ENCODE peak calls at places on chromosome 11, in four cellular contexts. B is stimulated activated CD4-positive, alpha-beta T cell treated with anti-CD3 and anti-CD28 coated beads, Interleukin-2, amount 100 ng/mL, for 24 hours; X is H54; A is KBM-7. K is an unnamed sample.

GRCh38 chr11:73243093-73243485 is 25.0 kb downstream of the P2RY2 start:
- DNase-seq in B (no peak), X (no peak), A (no peak), K (no peak)

GRCh38 chr11:88320149-88320559 is 17.4 kb downstream of the CTSC start:
- DNase-seq in B (no peak), X (no peak), A (no peak), K (no peak)

GRCh38 chr11:20337526-20338154 is 25.9 kb upstream of the HTATIP2 start:
- DNase-seq in B (no peak), X (no peak), A (peak), K (no peak)

GRCh38 chr11:10730151-10730550 is 20.9 kb upstream of the CTR9 start:
- DNase-seq in B (no peak), X (no peak), A (no peak), K (no peak)

GRCh38 chr11:64745523-64746328 is 1.8 kb upstream of the RASGRP2 start:
- DNase-seq in B (peak), X (peak), A (peak), K (peak)

GRCh38 chr11:8339592-8340022 is 75.9 kb upstream of the LMO1 start:
- DNase-seq in B (no peak), X (no peak), A (no peak), K (no peak)

GRCh38 chr11:120748485-120748814 is 236.9 kb downstream of the GRIK4 start:
- DNase-seq in B (no peak), X (no peak), A (no peak), K (no peak)

GRCh38 chr11:111416231-111416960 is 37.3 kb upstream of the POU2AF1 start:
- DNase-seq in B (no peak), X (no peak), A (no peak), K (no peak)

GRCh38 chr11:16863382-16863781 is 124.9 kb downstream of the C11orf58 start:
- DNase-seq in B (no peak), X (no peak), A (no peak), K (no peak)

GRCh38 chr11:47983464-47984397 is 3.4 kb downstream of the PTPRJ start:
- DNase-seq in B (no peak), X (no peak), A (no peak), K (no peak)

GRCh38 chr11:60971520-60971919 is at the start of gene CD6:
- DNase-seq in B (peak), X (no peak), A (peak), K (peak)

GRCh38 chr11:69278091-69278867 is 15.7 kb upstream of the MYEOV start:
- DNase-seq in B (no peak), X (no peak), A (no peak), K (no peak)

GRCh38 chr11:64760759-64761417 is 1.1 kb upstream of the PYGM start:
- DNase-seq in B (no peak), X (no peak), A (no peak), K (no peak)

GRCh38 chr11:63769044-63769718 is 606 bp upstream of the ZFTA start:
- DNase-seq in B (peak), X (peak), A (no peak), K (peak)

GRCh38 chr11:61871158-61871597 is 20.2 kb downstream of the FADS3 start:
- DNase-seq in B (peak), X (peak), A (peak), K (peak)

GRCh38 chr11:131693756-131694155 is 323.3 kb downstream of the NTM start:
- DNase-seq in B (no peak), X (no peak), A (no peak), K (no peak)

GRCh38 chr11:69508974-69509373 is 27.5 kb downstream of the LINC01488 start:
- DNase-seq in B (no peak), X (no peak), A (no peak), K (no peak)

GRCh38 chr11:111000400-111001090 is 245.0 kb upstream of the POU2AF2 start:
- DNase-seq in B (no peak), X (no peak), A (no peak), K (no peak)

GRCh38 chr11:2269601-2270321 is 627 bp downstream of the ASCL2 start:
- DNase-seq in B (peak), X (no peak), A (peak), K (peak)

GRCh38 chr11:133038850-133039249 is 493.5 kb downstream of the OPCML start:
- DNase-seq in B (no peak), X (no peak), A (no peak), K (no peak)

GRCh38 chr11:34601085-34601444 is 19.8 kb upstream of the EHF start:
- DNase-seq in B (no peak), X (no peak), A (no peak), K (no peak)

GRCh38 chr11:119282495-119282894 is 34.4 kb downstream of the MCAM start:
- DNase-seq in B (no peak), X (no peak), A (peak), K (no peak)

GRCh38 chr11:73384871-73385692 is 8.9 kb downstream of the RELT start:
- DNase-seq in B (no peak), X (no peak), A (peak), K (peak)

GRCh38 chr11:126129681-126130671 is 67.3 kb upstream of the CDON start:
- DNase-seq in B (no peak), X (no peak), A (no peak), K (no peak)

GRCh38 chr11:67126986-67127385 is 7.9 kb downstream of the KDM2A start:
- DNase-seq in B (no peak), X (no peak), A (no peak), K (no peak)

GRCh38 chr11:126006068-126006467 is 56.6 kb downstream of the CDON start:
- DNase-seq in B (no peak), X (no peak), A (no peak), K (no peak)

GRCh38 chr11:126347751-126348628 is 7.5 kb upstream of the ST3GAL4 start:
- DNase-seq in B (no peak), X (no peak), A (no peak), K (no peak)

GRCh38 chr11:67640021-67640757 is 626 bp upstream of the TBX10 start:
- DNase-seq in B (peak), X (no peak), A (peak), K (peak)

GRCh38 chr11:19173004-19173689 is 28.6 kb downstream of the CSRP3 start:
- DNase-seq in B (no peak), X (no peak), A (no peak), K (no peak)

GRCh38 chr11:19675397-19675796 is 37.2 kb upstream of the NAV2 start:
- DNase-seq in B (no peak), X (no peak), A (no peak), K (no peak)

GRCh38 chr11:93686812-93687211 is 25.3 kb downstream of the CEP295 start:
- DNase-seq in B (no peak), X (no peak), A (no peak), K (no peak)

GRCh38 chr11:45155627-45156180 is 9.3 kb downstream of the PRDM11 start:
- DNase-seq in B (no peak), X (no peak), A (no peak), K (no peak)

GRCh38 chr11:46711288-46711687 is 7.7 kb upstream of the F2 start:
- DNase-seq in B (no peak), X (no peak), A (no peak), K (no peak)

GRCh38 chr11:109424893-109425292 is 2.9 kb downstream of the C11orf87 start:
- DNase-seq in B (no peak), X (no peak), A (peak), K (no peak)

GRCh38 chr11:28760676-28761390 is 652.6 kb downstream of the METTL15 start:
- DNase-seq in B (no peak), X (no peak), A (no peak), K (no peak)

GRCh38 chr11:72897506-72897905 is 83.3 kb downstream of the ATG16L2 start:
- DNase-seq in B (no peak), X (no peak), A (no peak), K (no peak)

GRCh38 chr11:9232482-9232881 is 32.7 kb downstream of the DENND5A start:
- DNase-seq in B (no peak), X (no peak), A (no peak), K (no peak)

GRCh38 chr11:128205796-128206195 is 381.6 kb downstream of the ETS1 start:
- DNase-seq in B (no peak), X (no peak), A (no peak), K (no peak)

GRCh38 chr11:112610494-112610893 is 349.8 kb upstream of the PLET1 start:
- DNase-seq in B (no peak), X (no peak), A (no peak), K (no peak)